ENCODE peak calls at places on chromosomes 3 and 15, in seven cellular contexts. V is NCI-H1092 treated with DMSO at 0.1 percent for 48 hours; X is T-helper 2 cell; Z is right cardiac atrium; A is naive thymus-derived CD8-positive, alpha-beta T cell; E is H54; P is HT-29. J is an unnamed sample.

GRCh38 chr15:28955686-28956421 is 70.1 kb downstream of the APBA2 start:
- DNase-seq in V (no peak), X (no peak), Z (no peak), A (no peak), E (no peak), P (no peak), J (peak)

GRCh38 chr15:46848704-46849103 is 868.6 kb upstream of the SEMA6D start:
- DNase-seq in V (no peak), X (no peak), Z (no peak), A (no peak), E (peak), P (no peak), J (no peak)

GRCh38 chr15:51576911-51577500 is 45.6 kb downstream of the DMXL2 start:
- DNase-seq in V (no peak), X (no peak), Z (no peak), A (no peak), E (no peak), P (peak), J (no peak)

GRCh38 chr3:123949606-123950005 is 11.4 kb downstream of the CCDC14 start:
- DNase-seq in V (no peak), X (no peak), Z (no peak), A (no peak), E (no peak), P (no peak), J (no peak)

GRCh38 chr15:48720646-48721045 is 75.1 kb upstream of the FBN1 start:
- DNase-seq in V (no peak), X (no peak), Z (no peak), A (no peak), E (no peak), P (no peak), J (no peak)

GRCh38 chr15:74328331-74329056 is 39.0 kb downstream of the CYP11A1 start:
- DNase-seq in V (no peak), X (no peak), Z (no peak), A (no peak), E (no peak), P (no peak), J (no peak)

GRCh38 chr15:72591361-72591760 is 63.1 kb upstream of the GOLGA6B start:
- DNase-seq in V (no peak), X (no peak), Z (no peak), A (no peak), E (no peak), P (no peak), J (no peak)

GRCh38 chr3:34957707-34958106 is 681.6 kb upstream of the ARPP21 start:
- DNase-seq in V (no peak), X (peak), Z (no peak), A (no peak), E (no peak), P (no peak), J (no peak)

GRCh38 chr15:99895956-99896311 is 162.7 kb upstream of the LYSMD4 start:
- DNase-seq in V (no peak), X (no peak), Z (no peak), A (no peak), E (no peak), P (no peak), J (no peak)

GRCh38 chr3:127448161-127448561 is 142.4 kb downstream of the TPRA1 start:
- DNase-seq in V (peak), X (no peak), Z (no peak), A (no peak), E (no peak), P (no peak), J (no peak)